ENCODE peak calls at places on chromosomes 12 and 14, in five cellular contexts. R is mesenchymal stem cell, K is IMR-90, S is H1, I is trophoblast cell. G is an unnamed sample.
A peak's percentile ranks its signal among the peaks of the same experiment; 100 is the strongest.

GRCh38 chr12:82757059-82757458 is 70.4 kb downstream of the TMTC2 start:
- DNase-seq in I (no peak), R (no peak), S (no peak), K (no peak), G (no peak)

GRCh38 chr12:94386422-94386821 is 73.2 kb downstream of the CEP83 start:
- DNase-seq in K (peak; percentile 39), S (no peak), R (peak; percentile 43), I (no peak), G (no peak)

GRCh38 chr12:3574986-3575385 is 84.0 kb downstream of the PRMT8 start:
- DNase-seq in K (no peak), R (no peak), I (no peak), S (no peak), G (no peak)

GRCh38 chr12:4506870-4507269 is 31.8 kb upstream of the RAD51AP1 start:
- DNase-seq in R (peak; percentile 72), I (no peak), S (no peak), K (peak; percentile 84), G (no peak)

GRCh38 chr12:124720687-124721500 is 142.8 kb downstream of the SCARB1 start:
- DNase-seq in I (peak; percentile 26), S (no peak), K (peak; percentile 60), R (peak; percentile 82), G (no peak)

GRCh38 chr12:56880416-56881035 is 53.7 kb downstream of the SDR9C7 start:
- DNase-seq in R (peak; percentile 22), S (no peak), K (no peak), I (no peak), G (no peak)

GRCh38 chr12:107320929-107321618 is 227.7 kb upstream of the CRY1 start:
- DNase-seq in I (peak; percentile 10), S (no peak), K (peak; percentile 26), R (no peak), G (no peak)

GRCh38 chr12:6860942-6861341 is 6.4 kb upstream of the TPI1 start:
- DNase-seq in S (no peak), R (no peak), I (no peak), K (no peak), G (no peak)

GRCh38 chr14:30550335-30550734 is 8.6 kb upstream of the G2E3 start:
- DNase-seq in S (no peak), I (peak; percentile 29), K (peak; percentile 67), R (no peak), G (no peak)

GRCh38 chr14:54207075-54207474 is 189.7 kb upstream of the CDKN3 start:
- DNase-seq in S (no peak), I (no peak), K (peak; percentile 42), R (peak; percentile 30), G (no peak)

GRCh38 chr14:66649515-66649914 is 141.6 kb downstream of the GPHN start:
- DNase-seq in R (no peak), S (no peak), K (no peak), I (no peak), G (no peak)

GRCh38 chr14:104898195-104898558 is 26.5 kb upstream of the PLD4 start:
- DNase-seq in S (no peak), R (no peak), K (no peak), I (no peak), G (no peak)

GRCh38 chr14:57729208-57730187 is 136.4 kb downstream of the SLC35F4 start:
- DNase-seq in I (no peak), S (no peak), K (no peak), R (no peak), G (no peak)
- H4K91ac ChIP-seq in I (no peak overlapping the region), S (peak overlapping the region; percentile 79), K (no peak overlapping the region), R (no peak overlapping the region), G (no peak overlapping the region)

DNA sequence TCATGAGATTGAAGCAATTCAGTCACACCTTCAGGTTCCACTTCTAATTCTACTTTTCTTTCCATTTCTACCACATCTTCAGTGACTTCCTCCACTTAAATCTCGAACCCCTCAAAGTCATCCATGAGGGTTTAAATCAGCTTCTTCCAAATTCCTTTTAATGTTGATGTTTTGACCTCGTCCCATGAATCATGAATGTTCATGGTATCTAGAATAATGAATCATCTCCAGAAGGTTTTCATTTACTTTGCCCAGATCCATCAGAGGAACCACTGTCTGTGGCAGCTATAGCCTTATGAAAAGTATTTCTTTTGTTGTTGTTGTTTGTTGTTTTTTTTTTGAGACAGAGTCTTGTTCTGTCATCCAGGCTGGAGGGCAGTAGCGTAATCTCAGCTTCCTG is 7.6 kb downstream of the RXYLT1 start:
- DNase-seq in R (no peak), K (peak; percentile 30), I (peak; percentile 10), S (no peak), G (no peak)
- H3K36me3 ChIP-seq in R (peaks cover 7% of the 10 kb centered on the region), K (peaks cover 11% of the 10 kb centered on the region), I (peaks cover 5% of the 10 kb centered on the region), S (no peaks in the 10 kb centered on the region), G (peaks cover 2% of the 10 kb centered on the region)

DNA sequence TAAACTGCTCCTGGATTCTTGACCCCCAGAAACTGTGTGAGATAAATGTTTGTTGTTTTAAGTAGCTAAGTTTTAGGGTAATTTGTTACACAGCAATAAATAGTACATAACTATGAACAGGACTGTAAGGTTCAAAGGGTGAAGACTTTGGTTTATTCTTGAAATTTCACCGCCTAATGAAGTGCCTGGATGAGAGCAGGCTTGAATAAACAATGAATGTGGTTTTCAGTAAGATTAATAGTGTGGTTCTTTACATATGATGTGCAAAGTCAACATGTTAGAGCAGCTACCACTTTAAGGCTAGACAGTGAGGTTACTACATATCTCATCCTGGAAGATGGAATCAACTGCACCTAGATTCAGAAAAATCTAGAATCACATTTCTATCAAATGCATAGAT is 145.2 kb upstream of the BTG1 start:
- DNase-seq in I (no peak), K (peak; percentile 64), R (peak; percentile 54), S (no peak), G (no peak)
- H4K91ac ChIP-seq in I (no peak overlapping the region), K (no peak overlapping the region), R (no peak overlapping the region), S (no peak overlapping the region), G (no peak overlapping the region)

GRCh38 chr12:122614839-122615238 is 87.8 kb downstream of the KNTC1 start:
- DNase-seq in S (no peak), K (peak; percentile 67), I (no peak), R (peak; percentile 13), G (no peak)

GRCh38 chr12:122610911-122611310 is 83.9 kb downstream of the KNTC1 start:
- DNase-seq in R (peak; percentile 49), S (no peak), K (peak; percentile 24), I (peak; percentile 46), G (no peak)

DNA sequence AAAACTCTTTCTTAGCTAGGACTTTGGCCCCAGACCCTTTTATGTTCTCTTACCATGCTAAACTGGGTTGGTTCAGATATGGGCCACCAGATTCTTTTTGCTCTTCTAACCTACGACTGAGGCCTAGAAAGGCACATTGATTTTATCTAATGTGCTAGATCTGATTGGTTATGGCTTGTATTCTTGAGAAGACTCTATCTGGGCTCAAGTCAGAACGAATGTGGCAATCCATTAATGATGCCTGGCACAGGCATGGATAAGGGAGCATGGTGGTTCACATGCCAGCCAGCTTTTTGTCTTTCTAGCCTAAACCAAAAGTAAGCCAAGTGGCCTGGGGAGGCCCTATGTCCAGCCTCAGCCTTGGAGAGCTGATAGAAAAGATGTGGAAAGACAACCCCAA is 82.6 kb downstream of the KNTC1 start:
- DNase-seq in S (no peak), I (no peak), R (no peak), K (no peak), G (no peak)
- H3K36me3 ChIP-seq in S (peaks cover 16% of the 10 kb centered on the region), I (peaks cover 13% of the 10 kb centered on the region), R (peaks cover 6% of the 10 kb centered on the region), K (peaks cover 4% of the 10 kb centered on the region), G (peaks cover 35% of the 10 kb centered on the region)

GRCh38 chr14:103731481-103731880 is 15.9 kb downstream of the ZFYVE21 start:
- DNase-seq in I (no peak), K (no peak), S (no peak), R (no peak), G (no peak)

GRCh38 chr14:103733651-103734050 is 18.0 kb downstream of the ZFYVE21 start:
- DNase-seq in K (no peak), R (no peak), I (no peak), S (no peak), G (no peak)

GRCh38 chr14:103732868-103733626 is 17.4 kb downstream of the ZFYVE21 start:
- DNase-seq in S (no peak), R (no peak), K (no peak), I (no peak), G (no peak)

GRCh38 chr14:103730490-103731035 is 15.0 kb downstream of the ZFYVE21 start:
- DNase-seq in I (no peak), R (no peak), S (no peak), K (no peak), G (no peak)

DNA sequence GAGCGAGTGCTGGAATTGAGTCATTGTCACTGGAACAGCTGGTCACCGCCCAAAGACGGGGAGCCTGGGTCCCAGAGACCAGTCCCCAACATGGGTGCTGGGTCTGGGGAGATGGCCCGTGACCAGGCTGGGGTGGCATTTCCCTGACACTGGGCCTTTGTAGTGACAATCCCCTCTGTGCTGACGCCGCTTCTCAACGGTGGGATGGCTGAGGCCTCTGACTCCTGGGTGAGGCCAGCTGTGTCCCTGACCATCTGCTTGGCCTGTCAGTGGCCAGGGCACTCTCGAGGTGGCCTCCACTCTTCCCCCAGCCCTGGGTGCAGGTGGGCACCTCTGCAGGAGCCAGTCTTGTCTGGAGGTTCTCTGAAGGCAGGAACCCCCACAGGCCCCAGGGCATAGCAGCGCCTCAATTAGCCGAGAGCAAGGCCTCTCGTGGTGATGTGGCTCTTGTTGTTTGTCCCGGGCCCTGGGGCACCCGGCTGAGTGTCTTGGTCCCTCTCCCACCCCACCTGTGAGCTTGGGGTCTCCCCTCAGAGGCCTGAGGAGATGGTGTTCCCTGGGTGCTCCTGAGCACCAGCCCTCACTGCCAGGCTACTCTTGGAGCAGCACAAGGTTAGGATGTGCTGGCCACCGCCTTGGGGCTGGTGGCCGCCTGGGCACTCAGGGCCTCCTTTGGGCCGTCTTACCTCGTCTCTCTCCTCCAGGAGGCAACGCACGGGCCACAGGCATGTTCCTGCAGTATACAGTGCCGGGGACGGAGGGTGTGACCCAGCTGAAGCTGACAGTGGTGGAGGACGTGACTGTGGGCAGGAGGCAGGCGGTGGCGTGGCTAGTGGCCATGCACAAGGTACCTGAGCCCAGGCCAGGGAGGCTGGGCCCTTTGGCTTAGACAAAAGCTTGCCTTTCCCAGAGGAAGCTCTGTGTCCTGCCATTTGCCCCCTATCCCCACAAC is 16.6 kb downstream of the ZFYVE21 start:
- DNase-seq in R (no peak), I (no peak), S (no peak), K (no peak), G (no peak)
- H4K91ac ChIP-seq in R (peak overlapping the region; percentile 50), I (no peak overlapping the region), S (no peak overlapping the region), K (no peak overlapping the region), G (no peak overlapping the region)

DNA sequence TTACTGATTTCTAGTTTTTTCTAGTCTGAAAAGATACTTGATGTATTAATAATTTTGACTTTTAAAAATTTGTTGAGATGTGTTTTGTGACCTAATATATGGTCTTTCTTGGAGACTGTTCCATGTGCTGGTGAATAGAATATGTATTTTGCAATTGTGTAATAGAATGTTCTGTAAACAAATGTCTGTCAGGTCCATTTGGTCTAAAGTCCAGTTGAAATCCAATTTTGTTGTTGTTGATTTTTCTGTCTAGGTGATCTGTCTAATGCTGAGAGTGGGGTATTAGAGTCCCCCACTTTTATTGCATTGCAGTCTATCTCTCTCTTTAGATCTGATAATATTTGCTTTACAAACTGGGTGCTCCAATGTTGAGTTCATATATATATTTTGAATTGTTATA is 175.8 kb downstream of the RPAP3 start:
- DNase-seq in R (no peak), S (no peak), I (no peak), K (no peak), G (no peak)
- H3K36me3 ChIP-seq in R (no peaks in the 10 kb centered on the region), S (no peaks in the 10 kb centered on the region), I (no peaks in the 10 kb centered on the region), K (no peaks in the 10 kb centered on the region), G (no peaks in the 10 kb centered on the region)

GRCh38 chr14:61196034-61196433 is 85.1 kb downstream of the TMEM30B start:
- DNase-seq in I (no peak), K (no peak), R (no peak), S (no peak), G (no peak)
- H4K91ac ChIP-seq in I (no peak overlapping the region), K (no peak overlapping the region), R (no peak overlapping the region), S (no peak overlapping the region), G (no peak overlapping the region)

GRCh38 chr12:91913651-91914050 is 232.0 kb downstream of the BTG1 start:
- DNase-seq in R (no peak), K (no peak), I (peak; percentile 50), S (no peak), G (no peak)
- H3K36me3 ChIP-seq in R (no peaks in the 10 kb centered on the region), K (no peaks in the 10 kb centered on the region), I (no peaks in the 10 kb centered on the region), S (no peaks in the 10 kb centered on the region), G (no peaks in the 10 kb centered on the region)